ENCODE peak calls at places on chromosomes 7 and 10, in nine cellular contexts. One of them, this sample, is unnamed.

GRCh38 chr10:4686644-4686996 is 139.4 kb upstream of the AKR1E2 start:
- DNase-seq in PC-3: peak
- DNase-seq in GM23248: peak
- DNase-seq in MM.1S: no peak
- DNase-seq in hepatocyte: peak
- DNase-seq in GM23338: no peak
- DNase-seq in SK-N-SH: no peak
- DNase-seq in neural progenitor cell: no peak
- DNase-seq in HCT116: peak
- DNase-seq in this sample: no peak

GRCh38 chr10:44479306-44479705 is 94.4 kb upstream of the CXCL12 start:
- DNase-seq in PC-3: no peak
- DNase-seq in GM23248: peak
- DNase-seq in MM.1S: no peak
- DNase-seq in hepatocyte: no peak
- DNase-seq in GM23338: no peak
- DNase-seq in SK-N-SH: no peak
- DNase-seq in neural progenitor cell: no peak
- DNase-seq in HCT116: no peak
- DNase-seq in this sample: no peak

GRCh38 chr7:139691253-139691781 is 86.5 kb downstream of the HIPK2 start:
- DNase-seq in PC-3: no peak
- DNase-seq in GM23248: no peak
- DNase-seq in MM.1S: no peak
- DNase-seq in hepatocyte: peak
- DNase-seq in GM23338: no peak
- DNase-seq in SK-N-SH: peak
- DNase-seq in neural progenitor cell: no peak
- DNase-seq in HCT116: no peak
- DNase-seq in this sample: no peak

GRCh38 chr10:43307306-43307705 is 40.4 kb upstream of the RASGEF1A start:
- DNase-seq in PC-3: no peak
- DNase-seq in GM23248: no peak
- DNase-seq in MM.1S: no peak
- DNase-seq in hepatocyte: no peak
- DNase-seq in GM23338: no peak
- DNase-seq in SK-N-SH: no peak
- DNase-seq in neural progenitor cell: no peak
- DNase-seq in HCT116: no peak
- DNase-seq in this sample: no peak

GRCh38 chr7:12030116-12030515 is 181.0 kb upstream of the TMEM106B start:
- DNase-seq in PC-3: no peak
- DNase-seq in GM23248: peak
- DNase-seq in MM.1S: no peak
- DNase-seq in hepatocyte: peak
- DNase-seq in GM23338: no peak
- DNase-seq in SK-N-SH: no peak
- DNase-seq in neural progenitor cell: no peak
- DNase-seq in HCT116: no peak
- DNase-seq in this sample: no peak

GRCh38 chr7:1925349-1925748 is 255.3 kb downstream of the ELFN1 start:
- DNase-seq in PC-3: peak
- DNase-seq in GM23248: no peak
- DNase-seq in MM.1S: no peak
- DNase-seq in hepatocyte: no peak
- DNase-seq in GM23338: peak
- DNase-seq in SK-N-SH: no peak
- DNase-seq in neural progenitor cell: no peak
- DNase-seq in HCT116: no peak
- DNase-seq in this sample: no peak

GRCh38 chr7:10343108-10343507 is 630.6 kb upstream of the PHF14 start:
- DNase-seq in PC-3: no peak
- DNase-seq in GM23248: no peak
- DNase-seq in MM.1S: no peak
- DNase-seq in hepatocyte: no peak
- DNase-seq in GM23338: no peak
- DNase-seq in SK-N-SH: no peak
- DNase-seq in neural progenitor cell: no peak
- DNase-seq in HCT116: no peak
- DNase-seq in this sample: no peak

GRCh38 chr7:26375604-26376207 is 84.0 kb downstream of the SNX10 start:
- DNase-seq in PC-3: no peak
- DNase-seq in GM23248: peak
- DNase-seq in MM.1S: no peak
- DNase-seq in hepatocyte: no peak
- DNase-seq in GM23338: peak
- DNase-seq in SK-N-SH: no peak
- DNase-seq in neural progenitor cell: peak
- DNase-seq in HCT116: no peak
- DNase-seq in this sample: peak

GRCh38 chr10:127852456-127852855 is 40.3 kb downstream of the CLRN3 start:
- DNase-seq in PC-3: no peak
- DNase-seq in GM23248: no peak
- DNase-seq in MM.1S: no peak
- DNase-seq in hepatocyte: no peak
- DNase-seq in GM23338: no peak
- DNase-seq in SK-N-SH: no peak
- DNase-seq in neural progenitor cell: no peak
- DNase-seq in HCT116: no peak
- DNase-seq in this sample: no peak

GRCh38 chr7:47142867-47143175 is 439.1 kb downstream of the TNS3 start:
- DNase-seq in PC-3: no peak
- DNase-seq in GM23248: no peak
- DNase-seq in MM.1S: no peak
- DNase-seq in hepatocyte: no peak
- DNase-seq in GM23338: no peak
- DNase-seq in SK-N-SH: no peak
- DNase-seq in neural progenitor cell: no peak
- DNase-seq in HCT116: no peak
- DNase-seq in this sample: no peak

GRCh38 chr10:87915406-87915805 is 52.0 kb downstream of the PTEN start:
- DNase-seq in PC-3: no peak
- DNase-seq in GM23248: no peak
- DNase-seq in MM.1S: no peak
- DNase-seq in hepatocyte: no peak
- DNase-seq in GM23338: peak
- DNase-seq in SK-N-SH: no peak
- DNase-seq in neural progenitor cell: peak
- DNase-seq in HCT116: no peak
- DNase-seq in this sample: no peak

GRCh38 chr10:86169506-86170254 is 196.9 kb downstream of the GRID1 start:
- DNase-seq in PC-3: no peak
- DNase-seq in GM23248: no peak
- DNase-seq in MM.1S: no peak
- DNase-seq in hepatocyte: no peak
- DNase-seq in GM23338: no peak
- DNase-seq in SK-N-SH: no peak
- DNase-seq in neural progenitor cell: no peak
- DNase-seq in HCT116: no peak
- DNase-seq in this sample: no peak

GRCh38 chr7:18086165-18087030 is 58.8 kb upstream of the PRPS1L1 start:
- DNase-seq in PC-3: peak
- DNase-seq in GM23248: peak
- DNase-seq in MM.1S: peak
- DNase-seq in hepatocyte: peak
- DNase-seq in GM23338: peak
- DNase-seq in SK-N-SH: peak
- DNase-seq in neural progenitor cell: peak
- DNase-seq in HCT116: no peak
- DNase-seq in this sample: no peak

DNA sequence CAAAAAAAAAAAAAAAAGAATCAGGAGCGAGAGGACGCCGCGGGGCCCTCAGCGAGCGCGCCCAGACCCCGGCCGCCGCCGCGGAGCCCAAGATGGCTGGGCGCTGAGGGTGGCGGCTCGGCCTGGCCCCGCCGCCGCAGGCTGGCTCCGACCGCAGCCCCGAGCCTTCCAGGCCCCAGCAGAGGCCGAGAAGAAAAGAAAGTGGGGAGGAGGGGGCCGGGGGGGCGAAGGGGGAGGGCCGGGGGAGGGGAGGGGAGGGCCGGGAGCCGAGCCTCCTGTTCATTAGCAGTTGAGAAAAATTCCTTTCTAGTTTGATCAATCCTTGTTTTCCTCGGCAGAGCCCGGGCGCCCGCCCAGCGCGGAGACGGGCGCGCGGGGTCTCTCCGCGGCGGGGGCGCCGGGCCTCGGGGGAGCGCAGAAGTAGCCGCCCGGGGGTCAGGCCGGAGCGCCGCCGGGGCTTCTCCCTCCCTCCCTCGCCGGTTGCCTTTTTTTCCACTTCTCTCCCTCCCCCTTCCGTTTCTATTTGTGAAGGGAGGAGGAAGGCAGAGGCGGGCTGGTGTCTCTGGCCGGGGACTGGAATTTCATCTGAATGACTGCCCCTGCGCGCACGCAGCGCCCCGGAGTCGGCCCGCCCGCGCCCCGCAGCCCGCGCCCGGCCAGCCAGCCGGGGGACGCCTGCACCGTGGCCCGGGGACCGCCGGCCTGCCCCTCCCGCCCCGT is 773 bp upstream of the TRIM8 start:
- DNase-seq in PC-3: peak
- DNase-seq in GM23248: peak
- DNase-seq in MM.1S: peak
- DNase-seq in hepatocyte: peak
- DNase-seq in GM23338: peak
- DNase-seq in SK-N-SH: peak
- DNase-seq in neural progenitor cell: peak
- DNase-seq in HCT116: peak
- DNase-seq in this sample: peak
- TF ChIP-seq EZH2phosphoT487 in PC-3: no peak
- TF ChIP-seq EZH2phosphoT487 in GM23248: no peak
- TF ChIP-seq EZH2phosphoT487 in MM.1S: no peak
- TF ChIP-seq EZH2phosphoT487 in hepatocyte: no peak
- TF ChIP-seq EZH2phosphoT487 in GM23338: no peak
- TF ChIP-seq EZH2phosphoT487 in SK-N-SH: no peak
- TF ChIP-seq EZH2phosphoT487 in neural progenitor cell: no peak
- TF ChIP-seq EZH2phosphoT487 in HCT116: no peak
- TF ChIP-seq EZH2phosphoT487 in this sample: no peak

DNA sequence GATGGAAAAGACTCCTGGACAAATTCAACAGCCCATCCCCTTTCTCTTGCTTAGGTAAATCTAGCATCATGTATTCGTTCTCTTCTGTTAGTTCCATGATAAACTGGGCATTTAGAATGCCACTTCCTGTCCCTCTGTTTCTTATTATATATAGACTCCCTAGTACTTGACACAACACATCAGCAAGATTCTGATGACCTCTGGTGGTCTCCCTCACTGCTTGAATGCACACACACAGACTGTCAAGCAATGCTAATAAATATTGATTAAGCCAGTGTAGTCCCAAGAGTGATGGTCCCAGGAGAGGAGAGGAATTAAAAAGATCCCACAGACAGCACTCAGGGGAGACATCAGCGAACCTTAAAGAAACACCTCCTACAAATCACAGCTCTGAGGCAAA is 1291.3 kb downstream of the XPNPEP1 start:
- DNase-seq in PC-3: no peak
- DNase-seq in GM23248: no peak
- DNase-seq in MM.1S: no peak
- DNase-seq in hepatocyte: no peak
- DNase-seq in GM23338: no peak
- DNase-seq in SK-N-SH: no peak
- DNase-seq in neural progenitor cell: no peak
- DNase-seq in HCT116: no peak
- DNase-seq in this sample: no peak
- H2AFZ ChIP-seq in PC-3: no peak
- H2AFZ ChIP-seq in GM23248: no peak
- H2AFZ ChIP-seq in MM.1S: no peak
- H2AFZ ChIP-seq in hepatocyte: no peak
- H2AFZ ChIP-seq in GM23338: no peak
- H2AFZ ChIP-seq in SK-N-SH: no peak
- H2AFZ ChIP-seq in neural progenitor cell: peak
- H2AFZ ChIP-seq in HCT116: no peak
- H2AFZ ChIP-seq in this sample: no peak

DNA sequence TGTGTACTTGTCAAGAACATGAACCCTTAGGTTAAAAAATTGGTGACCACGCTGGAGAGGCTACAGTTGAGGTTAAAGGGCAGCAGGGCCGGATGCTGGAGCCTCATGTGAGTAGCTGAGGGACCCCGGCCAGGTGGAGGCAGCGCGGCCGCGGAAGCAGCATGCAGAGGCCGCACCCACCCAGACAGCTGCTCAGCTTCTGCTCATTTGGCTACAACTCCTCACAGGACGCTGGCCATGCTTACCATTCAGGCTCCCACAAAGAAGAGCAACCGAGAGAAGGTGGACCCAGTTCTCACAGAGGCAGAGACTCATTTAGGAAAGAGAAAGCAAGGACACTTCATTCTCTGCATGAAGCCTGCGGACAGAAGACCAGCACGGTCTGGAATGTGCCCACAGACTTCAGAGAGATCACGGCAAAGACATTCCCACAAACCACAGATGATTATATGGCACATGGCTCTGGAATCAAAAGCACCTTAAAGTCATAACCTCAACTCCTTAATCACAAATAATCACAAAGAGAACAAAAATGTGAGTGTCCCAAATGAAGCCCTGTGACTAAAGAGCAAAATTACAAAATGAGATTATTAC is 94.4 kb downstream of the VOPP1 start:
- DNase-seq in PC-3: no peak
- DNase-seq in GM23248: peak
- DNase-seq in MM.1S: no peak
- DNase-seq in hepatocyte: no peak
- DNase-seq in GM23338: peak
- DNase-seq in SK-N-SH: no peak
- DNase-seq in neural progenitor cell: no peak
- DNase-seq in HCT116: no peak
- DNase-seq in this sample: no peak
- TF ChIP-seq EZH2phosphoT487 in PC-3: no peak
- TF ChIP-seq EZH2phosphoT487 in GM23248: peak
- TF ChIP-seq EZH2phosphoT487 in MM.1S: no peak
- TF ChIP-seq EZH2phosphoT487 in hepatocyte: no peak
- TF ChIP-seq EZH2phosphoT487 in GM23338: no peak
- TF ChIP-seq EZH2phosphoT487 in SK-N-SH: no peak
- TF ChIP-seq EZH2phosphoT487 in neural progenitor cell: no peak
- TF ChIP-seq EZH2phosphoT487 in HCT116: no peak
- TF ChIP-seq EZH2phosphoT487 in this sample: no peak

GRCh38 chr7:102873470-102874165 is 39.2 kb upstream of the LRRC17 start:
- DNase-seq in PC-3: no peak
- DNase-seq in GM23248: no peak
- DNase-seq in MM.1S: no peak
- DNase-seq in hepatocyte: no peak
- DNase-seq in GM23338: no peak
- DNase-seq in SK-N-SH: no peak
- DNase-seq in neural progenitor cell: no peak
- DNase-seq in HCT116: no peak
- DNase-seq in this sample: no peak

GRCh38 chr7:102874966-102875365 is 37.8 kb upstream of the LRRC17 start:
- DNase-seq in PC-3: peak
- DNase-seq in GM23248: peak
- DNase-seq in MM.1S: no peak
- DNase-seq in hepatocyte: no peak
- DNase-seq in GM23338: no peak
- DNase-seq in SK-N-SH: no peak
- DNase-seq in neural progenitor cell: no peak
- DNase-seq in HCT116: no peak
- DNase-seq in this sample: no peak

GRCh38 chr7:102869195-102869594 is 43.6 kb upstream of the LRRC17 start:
- DNase-seq in PC-3: no peak
- DNase-seq in GM23248: no peak
- DNase-seq in MM.1S: no peak
- DNase-seq in hepatocyte: no peak
- DNase-seq in GM23338: no peak
- DNase-seq in SK-N-SH: no peak
- DNase-seq in neural progenitor cell: no peak
- DNase-seq in HCT116: no peak
- DNase-seq in this sample: no peak

GRCh38 chr7:102874166-102874829 is 38.5 kb upstream of the LRRC17 start:
- DNase-seq in PC-3: peak
- DNase-seq in GM23248: peak
- DNase-seq in MM.1S: no peak
- DNase-seq in hepatocyte: peak
- DNase-seq in GM23338: no peak
- DNase-seq in SK-N-SH: no peak
- DNase-seq in neural progenitor cell: no peak
- DNase-seq in HCT116: peak
- DNase-seq in this sample: no peak

GRCh38 chr7:102872460-102872859 is 40.3 kb upstream of the LRRC17 start:
- DNase-seq in PC-3: peak
- DNase-seq in GM23248: peak
- DNase-seq in MM.1S: no peak
- DNase-seq in hepatocyte: no peak
- DNase-seq in GM23338: no peak
- DNase-seq in SK-N-SH: no peak
- DNase-seq in neural progenitor cell: no peak
- DNase-seq in HCT116: no peak
- DNase-seq in this sample: no peak
- H2AFZ ChIP-seq in PC-3: peak
- H2AFZ ChIP-seq in GM23248: peak
- H2AFZ ChIP-seq in MM.1S: no peak
- H2AFZ ChIP-seq in hepatocyte: no peak
- H2AFZ ChIP-seq in GM23338: no peak
- H2AFZ ChIP-seq in SK-N-SH: no peak
- H2AFZ ChIP-seq in neural progenitor cell: no peak
- H2AFZ ChIP-seq in HCT116: no peak
- H2AFZ ChIP-seq in this sample: no peak

This sample was measured in OCI-LY7.